ENCODE peak calls at places on chromosomes 5 and 9, in seven cellular contexts. One of them, this sample, is unnamed.

GRCh38 chr5:175872287-175873089 is 1.1 kb downstream of the CPLX2 start:
- DNase-seq in lung: no peak
- DNase-seq in psoas muscle: no peak
- DNase-seq in IMR-90: no peak
- DNase-seq in fibroblast of pulmonary artery: no peak
- DNase-seq in tibial artery: no peak
- DNase-seq in MM.1S: no peak
- DNase-seq in this sample: no peak

GRCh38 chr5:149210229-149210628 is 61.4 kb upstream of the AFAP1L1 start:
- DNase-seq in psoas muscle: no peak
- DNase-seq in lung: no peak
- DNase-seq in tibial artery: no peak
- DNase-seq in MM.1S: no peak
- DNase-seq in fibroblast of pulmonary artery: peak
- DNase-seq in IMR-90: peak
- DNase-seq in this sample: peak

GRCh38 chr5:164475339-164475977 is 970.0 kb downstream of the MAT2B start:
- DNase-seq in tibial artery: no peak
- DNase-seq in psoas muscle: no peak
- DNase-seq in lung: no peak
- DNase-seq in IMR-90: peak
- DNase-seq in MM.1S: peak
- DNase-seq in fibroblast of pulmonary artery: peak
- DNase-seq in this sample: peak

GRCh38 chr5:133112026-133112660 is 60.3 kb downstream of the HSPA4 start:
- DNase-seq in IMR-90: no peak
- DNase-seq in fibroblast of pulmonary artery: no peak
- DNase-seq in tibial artery: no peak
- DNase-seq in lung: no peak
- DNase-seq in MM.1S: no peak
- DNase-seq in psoas muscle: no peak
- DNase-seq in this sample: no peak

GRCh38 chr9:33187519-33188218 is 20.5 kb upstream of the B4GALT1 start:
- DNase-seq in MM.1S: no peak
- DNase-seq in psoas muscle: peak
- DNase-seq in fibroblast of pulmonary artery: peak
- DNase-seq in IMR-90: peak
- DNase-seq in tibial artery: no peak
- DNase-seq in lung: no peak
- DNase-seq in this sample: no peak

GRCh38 chr9:18720691-18721090 is 246.7 kb downstream of the ADAMTSL1 start:
- DNase-seq in psoas muscle: no peak
- DNase-seq in fibroblast of pulmonary artery: no peak
- DNase-seq in lung: no peak
- DNase-seq in IMR-90: peak
- DNase-seq in tibial artery: no peak
- DNase-seq in MM.1S: no peak
- DNase-seq in this sample: no peak

GRCh38 chr5:39420482-39421145 is 4.2 kb downstream of the DAB2 start:
- DNase-seq in tibial artery: peak
- DNase-seq in psoas muscle: peak
- DNase-seq in lung: peak
- DNase-seq in IMR-90: peak
- DNase-seq in MM.1S: no peak
- DNase-seq in fibroblast of pulmonary artery: peak
- DNase-seq in this sample: no peak

GRCh38 chr5:150523472-150524350 is 15.8 kb downstream of the NDST1 start:
- DNase-seq in lung: no peak
- DNase-seq in fibroblast of pulmonary artery: peak
- DNase-seq in IMR-90: peak
- DNase-seq in MM.1S: peak
- DNase-seq in psoas muscle: no peak
- DNase-seq in tibial artery: peak
- DNase-seq in this sample: peak

GRCh38 chr9:70792796-70793195 is 328.6 kb downstream of the TRPM3 start:
- DNase-seq in lung: no peak
- DNase-seq in fibroblast of pulmonary artery: no peak
- DNase-seq in psoas muscle: no peak
- DNase-seq in IMR-90: no peak
- DNase-seq in tibial artery: no peak
- DNase-seq in MM.1S: no peak
- DNase-seq in this sample: no peak

GRCh38 chr9:35938474-35939145 is 19.3 kb downstream of the OR2S2 start:
- DNase-seq in fibroblast of pulmonary artery: no peak
- DNase-seq in tibial artery: no peak
- DNase-seq in MM.1S: no peak
- DNase-seq in IMR-90: no peak
- DNase-seq in psoas muscle: no peak
- DNase-seq in lung: no peak
- DNase-seq in this sample: no peak

GRCh38 chr9:134488251-134488900 is 153.2 kb upstream of the COL5A1 start:
- DNase-seq in MM.1S: no peak
- DNase-seq in fibroblast of pulmonary artery: no peak
- DNase-seq in tibial artery: no peak
- DNase-seq in IMR-90: no peak
- DNase-seq in lung: no peak
- DNase-seq in psoas muscle: no peak
- DNase-seq in this sample: no peak

GRCh38 chr5:54024466-54024865 is 285.9 kb downstream of the ARL15 start:
- DNase-seq in fibroblast of pulmonary artery: peak
- DNase-seq in tibial artery: no peak
- DNase-seq in IMR-90: peak
- DNase-seq in lung: no peak
- DNase-seq in psoas muscle: no peak
- DNase-seq in MM.1S: no peak
- DNase-seq in this sample: peak

GRCh38 chr9:125277411-125277810 is 15.8 kb downstream of the GAPVD1 start:
- DNase-seq in psoas muscle: no peak
- DNase-seq in MM.1S: no peak
- DNase-seq in tibial artery: no peak
- DNase-seq in fibroblast of pulmonary artery: no peak
- DNase-seq in IMR-90: no peak
- DNase-seq in lung: no peak
- DNase-seq in this sample: no peak

GRCh38 chr9:512555-513272 is 298.0 kb downstream of the DOCK8 start:
- DNase-seq in tibial artery: no peak
- DNase-seq in psoas muscle: no peak
- DNase-seq in IMR-90: no peak
- DNase-seq in MM.1S: no peak
- DNase-seq in lung: no peak
- DNase-seq in fibroblast of pulmonary artery: no peak
- DNase-seq in this sample: no peak

GRCh38 chr9:130846487-130847305 is 11.6 kb downstream of the ABL1 start:
- DNase-seq in fibroblast of pulmonary artery: peak
- DNase-seq in IMR-90: peak
- DNase-seq in psoas muscle: peak
- DNase-seq in lung: no peak
- DNase-seq in MM.1S: no peak
- DNase-seq in tibial artery: peak
- DNase-seq in this sample: peak

GRCh38 chr9:127612993-127613954 is 1.2 kb downstream of the STXBP1 start:
- DNase-seq in fibroblast of pulmonary artery: peak
- DNase-seq in tibial artery: peak
- DNase-seq in IMR-90: peak
- DNase-seq in MM.1S: no peak
- DNase-seq in lung: peak
- DNase-seq in psoas muscle: peak
- DNase-seq in this sample: peak

GRCh38 chr5:73233053-73233460 is 60.1 kb downstream of the TMEM174 start:
- DNase-seq in MM.1S: no peak
- DNase-seq in tibial artery: no peak
- DNase-seq in psoas muscle: no peak
- DNase-seq in IMR-90: no peak
- DNase-seq in fibroblast of pulmonary artery: no peak
- DNase-seq in lung: no peak
- DNase-seq in this sample: no peak

GRCh38 chr9:130347931-130348330 is 82.4 kb downstream of the HMCN2 start:
- DNase-seq in fibroblast of pulmonary artery: no peak
- DNase-seq in IMR-90: no peak
- DNase-seq in tibial artery: no peak
- DNase-seq in lung: no peak
- DNase-seq in psoas muscle: no peak
- DNase-seq in MM.1S: no peak
- DNase-seq in this sample: no peak

GRCh38 chr9:94097788-94098413 is 13.6 kb downstream of the PTPDC1 start:
- DNase-seq in tibial artery: no peak
- DNase-seq in MM.1S: no peak
- DNase-seq in IMR-90: peak
- DNase-seq in psoas muscle: no peak
- DNase-seq in lung: no peak
- DNase-seq in fibroblast of pulmonary artery: peak
- DNase-seq in this sample: peak

GRCh38 chr5:181188700-181189362 is 16.2 kb downstream of the TRIM7 start:
- DNase-seq in MM.1S: peak
- DNase-seq in tibial artery: peak
- DNase-seq in lung: peak
- DNase-seq in IMR-90: peak
- DNase-seq in fibroblast of pulmonary artery: peak
- DNase-seq in psoas muscle: peak
- DNase-seq in this sample: peak

GRCh38 chr5:173159256-173159655 is 14.9 kb downstream of the BNIP1 start:
- DNase-seq in IMR-90: no peak
- DNase-seq in psoas muscle: no peak
- DNase-seq in fibroblast of pulmonary artery: no peak
- DNase-seq in lung: no peak
- DNase-seq in MM.1S: no peak
- DNase-seq in tibial artery: no peak
- DNase-seq in this sample: no peak

GRCh38 chr5:135934939-135935338 is 19.8 kb downstream of the LECT2 start:
- DNase-seq in IMR-90: peak
- DNase-seq in MM.1S: peak
- DNase-seq in lung: no peak
- DNase-seq in psoas muscle: no peak
- DNase-seq in fibroblast of pulmonary artery: peak
- DNase-seq in tibial artery: no peak
- DNase-seq in this sample: peak

GRCh38 chr9:136353757-136354488 is 9.6 kb downstream of the DNLZ start:
- DNase-seq in MM.1S: no peak
- DNase-seq in tibial artery: no peak
- DNase-seq in psoas muscle: no peak
- DNase-seq in IMR-90: no peak
- DNase-seq in fibroblast of pulmonary artery: no peak
- DNase-seq in lung: no peak
- DNase-seq in this sample: no peak
- H3K4me3 ChIP-seq in MM.1S: no peak
- H3K4me3 ChIP-seq in tibial artery: no peak
- H3K4me3 ChIP-seq in psoas muscle: no peak
- H3K4me3 ChIP-seq in IMR-90: no peak
- H3K4me3 ChIP-seq in fibroblast of pulmonary artery: no peak
- H3K4me3 ChIP-seq in lung: no peak
- H3K4me3 ChIP-seq in this sample: no peak

GRCh38 chr5:35470866-35471265 is 146.8 kb upstream of the SPEF2 start:
- DNase-seq in tibial artery: no peak
- DNase-seq in psoas muscle: no peak
- DNase-seq in lung: no peak
- DNase-seq in IMR-90: peak
- DNase-seq in fibroblast of pulmonary artery: peak
- DNase-seq in MM.1S: no peak
- DNase-seq in this sample: peak

GRCh38 chr5:35477321-35477720 is 140.3 kb upstream of the SPEF2 start:
- DNase-seq in MM.1S: no peak
- DNase-seq in lung: no peak
- DNase-seq in tibial artery: no peak
- DNase-seq in psoas muscle: no peak
- DNase-seq in IMR-90: no peak
- DNase-seq in fibroblast of pulmonary artery: no peak
- DNase-seq in this sample: no peak

GRCh38 chr5:35476789-35477188 is 140.9 kb upstream of the SPEF2 start:
- DNase-seq in fibroblast of pulmonary artery: no peak
- DNase-seq in lung: no peak
- DNase-seq in tibial artery: no peak
- DNase-seq in psoas muscle: no peak
- DNase-seq in IMR-90: no peak
- DNase-seq in MM.1S: no peak
- DNase-seq in this sample: no peak

GRCh38 chr5:35478856-35479682 is 138.6 kb upstream of the SPEF2 start:
- DNase-seq in lung: no peak
- DNase-seq in tibial artery: no peak
- DNase-seq in psoas muscle: no peak
- DNase-seq in fibroblast of pulmonary artery: peak
- DNase-seq in MM.1S: peak
- DNase-seq in IMR-90: peak
- DNase-seq in this sample: peak

DNA sequence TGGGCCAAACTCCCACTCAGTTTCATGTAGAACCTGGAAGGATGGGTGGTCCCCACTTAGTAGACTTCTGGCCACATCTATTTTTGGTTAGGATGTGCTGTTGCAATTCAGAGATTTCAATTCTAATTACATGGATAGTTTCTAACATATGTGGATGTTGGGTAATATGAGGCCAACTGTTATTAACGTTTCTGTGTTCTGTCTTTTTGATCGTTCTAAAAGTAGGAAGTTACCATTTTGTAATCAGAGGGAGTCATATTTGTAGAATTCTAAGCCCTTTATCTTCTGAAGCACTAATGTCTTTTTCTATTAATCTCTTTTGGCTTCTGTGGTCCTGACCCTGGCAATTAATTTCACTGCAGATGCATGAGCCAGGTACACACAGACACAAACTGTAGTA is 141.6 kb upstream of the SPEF2 start:
- DNase-seq in MM.1S: no peak
- DNase-seq in psoas muscle: no peak
- DNase-seq in lung: no peak
- DNase-seq in tibial artery: no peak
- DNase-seq in fibroblast of pulmonary artery: no peak
- DNase-seq in IMR-90: no peak
- DNase-seq in this sample: no peak
- TF ChIP-seq CTCF in MM.1S: no peak
- TF ChIP-seq CTCF in psoas muscle: no peak
- TF ChIP-seq CTCF in lung: no peak
- TF ChIP-seq CTCF in tibial artery: no peak
- TF ChIP-seq CTCF in fibroblast of pulmonary artery: no peak
- TF ChIP-seq CTCF in IMR-90: no peak
- TF ChIP-seq CTCF in this sample: no peak

GRCh38 chr9:92964981-92965758 is 17.8 kb downstream of the FGD3 start:
- DNase-seq in lung: no peak
- DNase-seq in psoas muscle: no peak
- DNase-seq in MM.1S: no peak
- DNase-seq in IMR-90: no peak
- DNase-seq in fibroblast of pulmonary artery: no peak
- DNase-seq in tibial artery: peak
- DNase-seq in this sample: no peak
- H3K4me3 ChIP-seq in lung: peak
- H3K4me3 ChIP-seq in psoas muscle: peak
- H3K4me3 ChIP-seq in MM.1S: peak
- H3K4me3 ChIP-seq in IMR-90: no peak
- H3K4me3 ChIP-seq in fibroblast of pulmonary artery: no peak
- H3K4me3 ChIP-seq in tibial artery: peak
- H3K4me3 ChIP-seq in this sample: no peak

DNA sequence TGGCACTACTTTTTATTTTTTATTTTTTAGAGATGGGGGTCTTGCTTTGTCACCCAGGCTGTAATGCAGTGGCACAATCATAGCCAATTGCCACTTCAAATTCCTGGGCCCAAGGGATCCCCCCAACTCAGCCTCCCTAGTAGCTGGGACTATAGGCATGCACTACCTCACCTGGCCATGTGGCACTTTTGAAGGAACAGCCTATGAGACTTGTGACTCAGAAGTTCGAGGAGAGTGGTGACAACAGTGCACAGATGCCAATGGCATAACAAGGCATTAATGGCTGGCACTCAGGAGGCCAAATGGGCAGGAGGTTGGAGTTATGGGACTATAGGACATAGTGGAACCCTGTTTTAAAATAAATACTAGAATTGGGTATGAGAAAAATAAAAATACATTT is 33.7 kb downstream of the ANKRD31 start:
- DNase-seq in MM.1S: no peak
- DNase-seq in tibial artery: no peak
- DNase-seq in lung: no peak
- DNase-seq in IMR-90: no peak
- DNase-seq in fibroblast of pulmonary artery: no peak
- DNase-seq in psoas muscle: no peak
- DNase-seq in this sample: peak
- TF ChIP-seq CTCF in MM.1S: no peak
- TF ChIP-seq CTCF in tibial artery: no peak
- TF ChIP-seq CTCF in lung: no peak
- TF ChIP-seq CTCF in IMR-90: no peak
- TF ChIP-seq CTCF in fibroblast of pulmonary artery: no peak
- TF ChIP-seq CTCF in psoas muscle: no peak
- TF ChIP-seq CTCF in this sample: peak